ENCODE peak calls at places on chromosomes 1 and 21, in nine cellular contexts. W is Daoy, V is nucleus accumbens, I is K562, Z is spleen, R is NCI-H1436, X is endodermal cell, F is iPS DF 6.9, G is sigmoid colon. Y is an unnamed sample.

GRCh38 chr21:37916795-37917142 is 512 bp upstream of the KCNJ6 start:
- DNase-seq in W (peak; percentile 69), V (no peak), I (peak; percentile 59), Z (no peak), R (peak; percentile 48), X (peak; percentile 93), F (no peak), G (no peak), Y (no peak)

GRCh38 chr1:108199231-108199657 is 899 bp downstream of the SLC25A24 start:
- DNase-seq in W (peak; percentile 72), V (peak; percentile 27), I (peak; percentile 50), Z (no peak), R (no peak), X (peak; percentile 62), F (no peak), G (no peak), Y (no peak)

GRCh38 chr1:21933397-21934248 is 3.5 kb downstream of the HSPG2 start:
- DNase-seq in W (peak; percentile 57), V (no peak), I (peak; percentile 77), Z (no peak), R (no peak), X (peak; percentile 85), F (no peak), G (peak; percentile 94), Y (peak; percentile 92)

GRCh38 chr1:246567258-246568235 is 1.3 kb downstream of the CNST start:
- DNase-seq in W (peak; percentile 50), V (no peak), I (peak; percentile 66), Z (no peak), R (no peak), X (no peak), F (no peak), G (no peak), Y (peak; percentile 14)

GRCh38 chr1:204984499-204984898 is 58.5 kb upstream of the CNTN2 start:
- DNase-seq in W (no peak), V (no peak), I (peak; percentile 77), Z (peak; percentile 8), R (no peak), X (no peak), F (no peak), G (no peak), Y (no peak)

GRCh38 chr1:76267631-76268030 is 193.1 kb downstream of the ST6GALNAC3 start:
- DNase-seq in W (no peak), V (no peak), I (no peak), Z (no peak), R (no peak), X (no peak), F (no peak), G (no peak), Y (no peak)

GRCh38 chr1:41537257-41537656 is 52.8 kb upstream of the EDN2 start:
- DNase-seq in W (no peak), V (no peak), I (no peak), Z (peak; percentile 59), R (no peak), X (no peak), F (no peak), G (peak; percentile 29), Y (peak; percentile 68)

GRCh38 chr21:16509466-16509865 is 779.7 kb downstream of the USP25 start:
- DNase-seq in W (no peak), V (no peak), I (no peak), Z (no peak), R (no peak), X (no peak), F (no peak), G (no peak), Y (no peak)

GRCh38 chr1:183477986-183478781 is 5.9 kb downstream of the SMG7 start:
- DNase-seq in W (no peak), V (no peak), I (no peak), Z (no peak), R (no peak), X (no peak), F (no peak), G (no peak), Y (no peak)

GRCh38 chr1:3248416-3249141 is 179.6 kb downstream of the PRDM16 start:
- DNase-seq in W (no peak), V (no peak), I (no peak), Z (no peak), R (no peak), X (no peak), F (no peak), G (no peak), Y (no peak)

GRCh38 chr1:11845641-11846335 is 1.8 kb downstream of the NPPA start:
- DNase-seq in W (no peak), V (no peak), I (peak; percentile 73), Z (no peak), R (peak; percentile 40), X (peak; percentile 57), F (no peak), G (no peak), Y (peak; percentile 18)

GRCh38 chr1:30191154-30191702 is 532.2 kb downstream of the MATN1 start:
- DNase-seq in W (peak; percentile 91), V (no peak), I (peak; percentile 95), Z (no peak), R (no peak), X (peak; percentile 73), F (no peak), G (no peak), Y (no peak)

GRCh38 chr1:155255243-155256100 is at the start of gene ENTREP3:
- DNase-seq in W (peak; percentile 88), V (peak; percentile 79), I (peak; percentile 92), Z (peak; percentile 95), R (peak; percentile 87), X (peak; percentile 96), F (no peak), G (peak; percentile 95), Y (peak; percentile 96)

GRCh38 chr1:53899206-53899628 is 5.2 kb downstream of the DIO1 start:
- DNase-seq in W (peak; percentile 39), V (no peak), I (no peak), Z (no peak), R (no peak), X (no peak), F (no peak), G (no peak), Y (peak; percentile 71)

GRCh38 chr1:248622491-248623106 is 12.3 kb downstream of the OR2T11 start:
- DNase-seq in W (peak; percentile 46), V (no peak), I (peak; percentile 14), Z (no peak), R (peak; percentile 35), X (no peak), F (no peak), G (no peak), Y (no peak)

GRCh38 chr21:31354604-31355443 is 10.8 kb upstream of the TIAM1 start:
- DNase-seq in W (peak; percentile 98), V (no peak), I (peak; percentile 17), Z (no peak), R (no peak), X (no peak), F (no peak), G (no peak), Y (no peak)

GRCh38 chr1:116919802-116920201 is 10.1 kb downstream of the PTGFRN start:
- DNase-seq in W (peak; percentile 43), V (no peak), I (peak; percentile 72), Z (no peak), R (no peak), X (peak; percentile 58), F (no peak), G (peak; percentile 65), Y (no peak)

GRCh38 chr21:43739648-43740435 is 20.9 kb downstream of the PDXK start:
- DNase-seq in W (no peak), V (no peak), I (peak; percentile 43), Z (no peak), R (no peak), X (peak; percentile 73), F (no peak), G (no peak), Y (no peak)

GRCh38 chr1:28580706-28581530 is 11.1 kb upstream of the RAB42 start:
- DNase-seq in W (peak; percentile 46), V (peak; percentile 45), I (peak; percentile 76), Z (peak; percentile 79), R (peak; percentile 13), X (peak; percentile 72), F (no peak), G (no peak), Y (no peak)

GRCh38 chr21:46065993-46066842 is 31.7 kb upstream of the COL6A2 start:
- DNase-seq in W (no peak), V (no peak), I (peak; percentile 27), Z (no peak), R (no peak), X (peak; percentile 36), F (no peak), G (peak; percentile 66), Y (peak; percentile 54)

GRCh38 chr1:234611153-234611798 is 1.3 kb upstream of the IRF2BP2 start:
- DNase-seq in W (peak; percentile 89), V (peak; percentile 77), I (peak; percentile 57), Z (no peak), R (peak; percentile 88), X (peak; percentile 92), F (no peak), G (no peak), Y (no peak)

GRCh38 chr1:27416387-27417111 is 24.1 kb downstream of the GPR3 start:
- DNase-seq in W (peak; percentile 67), V (peak; percentile 17), I (peak; percentile 78), Z (no peak), R (peak; percentile 20), X (peak; percentile 88), F (no peak), G (no peak), Y (no peak)

GRCh38 chr1:87451229-87451900 is 122.7 kb downstream of the LMO4 start:
- DNase-seq in W (no peak), V (no peak), I (no peak), Z (no peak), R (no peak), X (no peak), F (no peak), G (no peak), Y (no peak)

GRCh38 chr1:223273511-223273910 is 90.5 kb downstream of the SUSD4 start:
- DNase-seq in W (no peak), V (no peak), I (no peak), Z (no peak), R (no peak), X (no peak), F (no peak), G (no peak), Y (no peak)

GRCh38 chr1:177975588-177976495 is 6.0 kb upstream of the SEC16B start:
- DNase-seq in W (peak; percentile 61), V (no peak), I (no peak), Z (no peak), R (no peak), X (no peak), F (no peak), G (no peak), Y (no peak)

GRCh38 chr1:91803847-91804545 is 82.0 kb downstream of the TGFBR3 start:
- DNase-seq in W (peak; percentile 70), V (no peak), I (peak; percentile 83), Z (no peak), R (no peak), X (no peak), F (no peak), G (no peak), Y (no peak)

GRCh38 chr1:3456449-3456963 is 2.0 kb downstream of the ARHGEF16 start:
- DNase-seq in W (no peak), V (no peak), I (no peak), Z (no peak), R (no peak), X (no peak), F (no peak), G (no peak), Y (no peak)